ENCODE peak calls at places on chromosomes 1 and 21, in six cellular contexts. T is A549, E is SK-N-SH, I is ovary, L is sigmoid colon, V is K562. Y is an unnamed sample.

GRCh38 chr21:15206514-15206913 is 141.7 kb upstream of the NRIP1 start:
- DNase-seq in E (no peak), V (no peak), I (no peak), T (no peak), L (no peak), Y (no peak)

GRCh38 chr1:248681651-248682050 is 20.9 kb downstream of the OR14I1 start:
- DNase-seq in L (no peak), V (no peak), T (no peak), I (no peak), E (no peak), Y (no peak)

GRCh38 chr1:84715620-84716019 is 25.4 kb upstream of the SSX2IP start:
- DNase-seq in I (no peak), E (no peak), V (no peak), L (no peak), T (no peak), Y (no peak)

GRCh38 chr1:79716481-79716880 is 710.0 kb upstream of the ADGRL4 start:
- DNase-seq in L (no peak), V (no peak), E (no peak), I (no peak), T (no peak), Y (no peak)

GRCh38 chr1:68485431-68486022 is 11.4 kb downstream of the DEPDC1 start:
- DNase-seq in I (no peak), E (no peak), T (no peak), V (no peak), L (no peak), Y (no peak)

GRCh38 chr1:145985502-145986439 is 10.6 kb downstream of the TXNIP start:
- DNase-seq in E (no peak), L (peak), I (no peak), V (no peak), T (no peak), Y (peak)

GRCh38 chr21:39175665-39176064 is 7.6 kb downstream of the PSMG1 start:
- DNase-seq in T (no peak), L (no peak), E (no peak), I (no peak), V (no peak), Y (no peak)

GRCh38 chr1:39538531-39539251 is 37.9 kb downstream of the PABPC4 start:
- DNase-seq in E (no peak), V (no peak), T (no peak), L (no peak), I (no peak), Y (no peak)

GRCh38 chr1:192805832-192806323 is 3.0 kb upstream of the RGS2 start:
- DNase-seq in V (peak), L (no peak), T (peak), E (peak), I (no peak), Y (no peak)

GRCh38 chr1:241336335-241336734 is 20.7 kb downstream of the RGS7 start:
- DNase-seq in I (no peak), V (no peak), E (no peak), L (no peak), T (no peak), Y (no peak)

GRCh38 chr1:242824435-242824834 is 299.9 kb upstream of the PLD5 start:
- DNase-seq in I (no peak), V (no peak), L (no peak), T (no peak), E (no peak), Y (no peak)

GRCh38 chr1:109993885-109994284 is 9.3 kb downstream of the AHCYL1 start:
- DNase-seq in V (no peak), L (no peak), E (no peak), I (no peak), T (no peak), Y (peak)

GRCh38 chr1:54546651-54547348 is 1.2 kb upstream of the ACOT11 start:
- DNase-seq in T (no peak), L (no peak), E (no peak), I (no peak), V (no peak), Y (no peak)

GRCh38 chr1:244021427-244021826 is 29.7 kb upstream of the ZBTB18 start:
- DNase-seq in T (no peak), E (no peak), V (no peak), L (no peak), I (no peak), Y (no peak)

GRCh38 chr1:31033573-31033972 is 31.9 kb downstream of the PUM1 start:
- DNase-seq in T (no peak), E (no peak), V (no peak), L (no peak), I (no peak), Y (no peak)

GRCh38 chr1:85048296-85049064 is at the start of gene MCOLN3:
- DNase-seq in V (peak), I (peak), E (peak), L (peak), T (peak), Y (peak)

GRCh38 chr1:16007671-16008341 is 3.8 kb downstream of the SRARP start:
- DNase-seq in E (no peak), T (no peak), V (no peak), I (no peak), L (no peak), Y (no peak)

GRCh38 chr1:85448358-85448757 is 16.6 kb downstream of the DDAH1 start:
- DNase-seq in T (no peak), L (no peak), E (no peak), I (no peak), V (no peak), Y (no peak)

GRCh38 chr1:79380078-79380477 is 373.5 kb upstream of the ADGRL4 start:
- DNase-seq in L (no peak), T (no peak), E (no peak), V (no peak), I (no peak), Y (no peak)

GRCh38 chr1:228087771-228088251 is 5.3 kb downstream of the ARF1 start:
- DNase-seq in E (no peak), I (no peak), V (no peak), L (peak), T (no peak), Y (no peak)

GRCh38 chr1:10471411-10472219 is 714 bp downstream of the DFFA start:
- DNase-seq in T (no peak), V (no peak), I (peak), L (no peak), E (peak), Y (no peak)

GRCh38 chr1:212285685-212286436 is 651 bp downstream of the PPP2R5A start:
- DNase-seq in I (peak), L (peak), E (peak), V (peak), T (peak), Y (peak)

GRCh38 chr1:172382406-172382805 is 38.1 kb upstream of the C1orf105 start:
- DNase-seq in E (no peak), V (no peak), T (no peak), L (no peak), I (no peak), Y (no peak)

GRCh38 chr1:172382949-172383348 is 37.5 kb upstream of the C1orf105 start:
- DNase-seq in L (no peak), I (no peak), E (no peak), V (no peak), T (no peak), Y (no peak)

GRCh38 chr1:172381981-172382380 is 38.5 kb upstream of the C1orf105 start:
- DNase-seq in L (no peak), I (no peak), E (no peak), T (no peak), V (no peak), Y (no peak)

GRCh38 chr1:172378109-172378755 is 42.3 kb upstream of the C1orf105 start:
- DNase-seq in T (no peak), L (no peak), I (no peak), V (no peak), E (no peak), Y (no peak)

GRCh38 chr1:172380441-172381244 is 39.8 kb upstream of the C1orf105 start:
- DNase-seq in T (no peak), I (no peak), V (no peak), E (no peak), L (no peak), Y (no peak)
- TF ChIP-seq EP300 in T (no peak), I (no peak), V (no peak), E (no peak), L (no peak), Y (no peak)

GRCh38 chr21:45378258-45378966 is 26.6 kb upstream of the COL18A1 start:
- DNase-seq in I (peak), V (no peak), L (peak), T (no peak), E (no peak), Y (no peak)
- TF ChIP-seq EP300 in I (no peak), V (no peak), L (no peak), T (peak), E (no peak), Y (no peak)

GRCh38 chr1:61082336-61083013 is at the start of gene NFIA:
- DNase-seq in V (peak), L (peak), T (peak), E (peak), I (peak), Y (peak)

GRCh38 chr1:61083014-61083798 is 845 bp downstream of the NFIA start:
- DNase-seq in I (peak), E (peak), L (no peak), T (no peak), V (peak), Y (peak)

GRCh38 chr1:61081135-61081636 is 1.2 kb upstream of the NFIA start:
- DNase-seq in L (no peak), V (no peak), E (no peak), I (no peak), T (no peak), Y (no peak)

GRCh38 chr1:61080408-61081134 is 1.8 kb upstream of the NFIA start:
- DNase-seq in V (no peak), T (no peak), E (no peak), L (no peak), I (no peak), Y (no peak)

GRCh38 chr1:61081637-61082335 is 575 bp upstream of the NFIA start:
- DNase-seq in V (peak), T (peak), I (peak), L (peak), E (peak), Y (peak)
- TF ChIP-seq EP300 in V (no peak), T (no peak), I (no peak), L (no peak), E (no peak), Y (no peak)

GRCh38 chr1:25773441-25774125 is 26.4 kb upstream of the SELENON start:
- DNase-seq in I (no peak), V (no peak), E (peak), L (no peak), T (peak), Y (peak)
- TF ChIP-seq EP300 in I (no peak), V (no peak), E (no peak), L (no peak), T (no peak), Y (no peak)

GRCh38 chr1:116365857-116366256 is 7.2 kb upstream of the ATP1A1 start:
- DNase-seq in E (no peak), T (no peak), V (no peak), L (no peak), I (no peak), Y (no peak)
- TF ChIP-seq EP300 in E (no peak), T (no peak), V (no peak), L (no peak), I (no peak), Y (no peak)

DNA sequence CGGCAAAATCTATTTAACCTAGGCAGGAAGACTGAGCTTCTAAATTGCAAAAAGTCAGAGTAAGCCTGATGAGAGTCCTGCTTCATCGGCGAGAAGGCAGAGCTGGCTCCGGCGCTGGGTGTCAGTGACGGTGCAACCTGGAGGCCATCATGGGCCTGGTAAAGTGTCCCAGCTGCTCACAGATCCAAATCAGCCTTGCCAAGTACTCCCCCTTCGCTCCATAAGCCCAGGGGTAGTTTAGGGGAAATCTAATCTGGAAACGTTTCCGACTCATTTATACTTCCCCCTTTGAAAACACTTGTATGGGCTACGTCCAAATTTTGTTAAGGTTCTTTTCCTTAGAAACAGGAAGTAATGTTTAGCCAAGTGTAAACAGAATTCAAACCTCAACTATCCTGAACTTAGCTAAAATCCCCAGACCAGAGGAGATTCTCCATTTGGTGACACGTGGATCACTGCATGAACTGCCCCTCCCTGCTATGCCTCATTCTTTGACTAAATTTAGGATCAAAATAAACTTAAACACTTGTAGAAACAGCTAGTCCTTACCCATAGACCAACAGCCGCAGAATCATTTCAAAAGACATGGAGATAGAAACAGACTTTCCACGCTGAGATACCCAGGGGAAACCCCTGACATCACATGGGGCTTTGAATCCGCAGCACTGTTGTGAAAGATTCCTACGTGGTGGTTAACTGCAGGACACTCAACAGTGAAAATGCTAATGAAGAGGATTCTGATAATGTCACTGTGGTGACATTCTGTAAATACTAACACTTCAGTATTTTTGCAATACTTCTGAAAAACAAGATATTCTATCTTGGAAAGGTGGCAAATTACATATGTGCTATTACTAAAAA is 172.7 kb downstream of the TGFBR3 start:
- DNase-seq in T (no peak), V (no peak), I (peak), L (peak), E (no peak), Y (no peak)
- TF ChIP-seq EP300 in T (no peak), V (peak), I (peak), L (no peak), E (no peak), Y (no peak)

Y was measured in stomach.